ENCODE peak calls at places on chromosomes 4 and X, in nine cellular contexts. B is A549, T is sigmoid colon, Q is tibial nerve, Y is GM23338, M is pancreas, Z is ovary, A is transverse colon, L is cardiac muscle cell. C is an unnamed sample.

GRCh38 chr4:108991929-108992328 is 229.1 kb upstream of the ETNPPL start:
- DNase-seq in T (no peak), L (peak; percentile 86), Y (no peak), A (no peak), Z (no peak), B (no peak), Q (no peak), M (no peak), C (no peak)

GRCh38 chr4:100510551-100510950 is 7.3 kb downstream of the EMCN start:
- DNase-seq in Q (no peak), B (no peak), Z (no peak), Y (no peak), M (no peak), L (peak; percentile 6), T (no peak), A (no peak), C (no peak)

GRCh38 chr4:155837203-155837796 is 28.8 kb downstream of the ASIC5 start:
- DNase-seq in L (no peak), M (no peak), T (no peak), Y (no peak), Z (no peak), B (no peak), Q (no peak), A (no peak), C (no peak)

GRCh38 chrX:118066867-118067515 is 49.6 kb downstream of the KLHL13 start:
- DNase-seq in Z (no peak), A (no peak), Y (no peak), T (no peak), Q (no peak), B (no peak), M (no peak), L (no peak), C (no peak)

GRCh38 chr4:149176019-149176418 is 639.6 kb downstream of the IQCM start:
- DNase-seq in B (no peak), Z (no peak), T (no peak), A (peak; percentile 10), Q (no peak), L (no peak), Y (peak; percentile 32), M (no peak), C (no peak)

GRCh38 chrX:37785569-37785968 is 5.7 kb downstream of the CYBB start:
- DNase-seq in A (no peak), Z (no peak), T (no peak), M (no peak), L (no peak), Y (no peak), Q (no peak), B (no peak), C (no peak)

GRCh38 chrX:19869195-19869594 is 18.2 kb downstream of the SH3KBP1 start:
- DNase-seq in T (no peak), Z (no peak), Q (no peak), B (no peak), M (no peak), A (no peak), Y (no peak), L (no peak), C (no peak)

GRCh38 chr4:79584352-79584751 is 176.3 kb upstream of the GK2 start:
- DNase-seq in A (no peak), Y (no peak), B (no peak), M (no peak), Q (no peak), L (no peak), Z (no peak), T (no peak), C (no peak)

GRCh38 chr4:113181289-113182007 is 132.0 kb downstream of the ANK2 start:
- DNase-seq in M (no peak), L (no peak), Z (peak; percentile 22), T (no peak), Y (no peak), Q (no peak), A (no peak), B (no peak), C (peak; percentile 44)

GRCh38 chr4:11632015-11632414 is 203.3 kb upstream of the HS3ST1 start:
- DNase-seq in Z (no peak), Y (no peak), Q (no peak), B (no peak), M (no peak), T (no peak), A (no peak), L (no peak), C (no peak)

GRCh38 chr4:78776729-78777555 is 792 bp downstream of the BMP2K start:
- DNase-seq in T (peak; percentile 72), B (peak; percentile 41), M (peak; percentile 39), Z (no peak), A (peak; percentile 57), Y (peak; percentile 63), L (peak; percentile 50), Q (peak; percentile 15), C (peak; percentile 38)

GRCh38 chr4:37095925-37096324 is 148.6 kb upstream of the NWD2 start:
- DNase-seq in A (no peak), Q (no peak), B (no peak), Y (no peak), L (no peak), T (no peak), M (no peak), Z (no peak), C (no peak)

GRCh38 chr4:6526171-6526570 is 48.8 kb upstream of the MAN2B2 start:
- DNase-seq in Z (no peak), B (no peak), M (no peak), A (no peak), Q (no peak), Y (no peak), T (no peak), L (no peak), C (no peak)

GRCh38 chr4:20203508-20203907 is 48.2 kb upstream of the SLIT2 start:
- DNase-seq in Z (no peak), L (peak; percentile 52), Y (no peak), A (no peak), B (no peak), T (no peak), M (no peak), Q (no peak), C (no peak)

GRCh38 chrX:9374537-9374936 is 90.3 kb upstream of the TBL1X start:
- DNase-seq in A (peak; percentile 74), Y (no peak), B (no peak), Z (no peak), L (no peak), T (no peak), Q (no peak), M (peak; percentile 21), C (no peak)

GRCh38 chr4:98601719-98602118 is 56.7 kb downstream of the TSPAN5 start:
- DNase-seq in Y (no peak), B (no peak), M (no peak), Z (no peak), T (no peak), L (peak; percentile 35), A (no peak), Q (no peak), C (no peak)

GRCh38 chr4:8842614-8843013 is 29.0 kb downstream of the HMX1 start:
- DNase-seq in M (no peak), Q (no peak), Y (no peak), Z (no peak), B (no peak), T (peak; percentile 25), L (no peak), A (no peak), C (no peak)

GRCh38 chrX:111083101-111083500 is 12.9 kb upstream of the PAK3 start:
- DNase-seq in T (no peak), Z (no peak), Y (no peak), Q (no peak), A (no peak), M (no peak), L (peak; percentile 13), B (no peak), C (no peak)

GRCh38 chrX:114717921-114718320 is 134.0 kb downstream of the HTR2C start:
- DNase-seq in L (no peak), A (no peak), Z (no peak), Y (peak; percentile 13), T (no peak), B (no peak), Q (no peak), M (no peak), C (peak; percentile 30)

GRCh38 chrX:150258176-150258425 is 105.0 kb upstream of the MAMLD1 start:
- DNase-seq in T (no peak), Y (no peak), L (no peak), Q (no peak), A (no peak), M (no peak), B (no peak), Z (no peak), C (no peak)

GRCh38 chr4:186904104-186904503 is 180.4 kb upstream of the FAT1 start:
- DNase-seq in M (no peak), T (no peak), B (peak; percentile 51), Z (no peak), L (peak; percentile 73), Y (no peak), A (no peak), Q (no peak), C (no peak)
- TF ChIP-seq CTCF in M (no peak), T (no peak), B (no peak), Z (no peak), L (no peak), Y (no peak), A (no peak), Q (no peak), C (no peak)

GRCh38 chr4:184350213-184350817 is 124.0 kb downstream of the IRF2 start:
- DNase-seq in Z (no peak), A (no peak), Q (no peak), L (no peak), B (no peak), T (no peak), M (no peak), Y (no peak), C (no peak)
- H3K4me1 ChIP-seq in Z (peaks cover 25% of the 10 kb centered on the region), A (peaks cover 33% of the 10 kb centered on the region), Q (peaks cover 10% of the 10 kb centered on the region), L (peaks cover 28% of the 10 kb centered on the region), B (peaks cover 18% of the 10 kb centered on the region), T (peaks cover 13% of the 10 kb centered on the region), M (peaks cover 26% of the 10 kb centered on the region), Y (peaks cover 20% of the 10 kb centered on the region), C (peaks cover 36% of the 10 kb centered on the region)

DNA sequence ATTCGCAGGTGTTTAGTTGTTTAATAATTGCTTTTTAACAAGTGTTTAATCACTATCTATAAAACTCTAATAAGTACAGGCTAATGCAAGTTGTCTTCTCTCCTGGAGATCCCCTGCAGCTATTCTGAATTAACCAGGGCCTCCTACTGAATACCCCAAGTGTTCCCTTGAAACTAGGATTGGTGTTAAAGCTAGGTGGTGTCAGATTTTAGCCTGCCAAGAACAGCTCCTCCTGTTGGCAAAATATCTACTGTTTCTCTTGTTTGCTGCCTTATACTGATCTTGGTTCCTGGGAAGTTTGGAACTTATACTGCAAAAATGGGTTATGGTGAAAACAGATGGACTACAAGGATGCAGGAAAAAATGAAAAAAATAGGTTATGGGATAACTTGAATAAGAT is 26.1 kb upstream of the TMEM154 start:
- DNase-seq in Z (no peak), L (no peak), A (no peak), M (no peak), B (no peak), T (no peak), Y (peak; percentile 69), Q (no peak), C (no peak)
- TF ChIP-seq CTCF in Z (no peak), L (no peak), A (no peak), M (no peak), B (no peak), T (no peak), Y (peak; percentile 66), Q (no peak), C (no peak)

DNA sequence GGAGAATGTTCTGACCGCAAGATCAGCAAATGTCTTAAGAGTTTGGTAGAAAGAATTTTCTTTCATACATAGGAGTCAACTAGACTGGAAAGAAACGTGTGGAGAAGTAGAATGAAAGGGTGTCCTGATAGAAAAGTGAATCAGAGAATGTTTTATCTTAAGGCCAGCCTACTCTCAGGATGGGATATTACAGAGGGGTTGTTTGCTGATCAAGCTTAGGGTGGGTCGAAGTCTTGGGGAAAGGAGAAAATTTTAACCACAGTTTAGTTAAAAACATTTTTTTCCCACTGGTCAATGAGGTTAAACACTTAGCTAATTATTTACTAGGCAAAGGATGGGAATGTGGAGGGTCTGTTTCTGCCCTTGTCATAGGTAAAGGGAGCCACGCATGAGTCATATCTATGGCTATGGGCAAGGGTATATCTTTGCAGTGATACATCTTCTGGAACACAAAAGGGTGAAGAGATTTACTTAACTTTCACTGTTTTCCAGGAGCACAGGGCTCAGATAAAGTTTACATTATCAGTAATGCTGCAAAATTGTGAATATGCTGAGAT is 16.1 kb upstream of the SULT1E1 start:
- DNase-seq in Y (no peak), L (no peak), B (no peak), Q (no peak), Z (no peak), A (no peak), T (no peak), M (no peak), C (peak; percentile 35)
- H3K4me1 ChIP-seq in Y (no peaks in the 10 kb centered on the region), L (no peaks in the 10 kb centered on the region), B (no peaks in the 10 kb centered on the region), Q (no peaks in the 10 kb centered on the region), Z (no peaks in the 10 kb centered on the region), A (no peaks in the 10 kb centered on the region), T (no peaks in the 10 kb centered on the region), M (no peaks in the 10 kb centered on the region), C (peaks cover 13% of the 10 kb centered on the region)